ENCODE peak calls at places on chromosome 4, in eight cellular contexts. One of them, this sample, is unnamed.

GRCh38 chr4:147543039-147543438 is 62.1 kb downstream of the EDNRA start:
- DNase-seq in stomach: no peak
- DNase-seq in sigmoid colon: no peak
- DNase-seq in spleen: no peak
- DNase-seq in HCT116: no peak
- DNase-seq in breast epithelium: no peak
- DNase-seq in suprapubic skin: no peak
- DNase-seq in transverse colon: no peak
- DNase-seq in this sample: no peak

GRCh38 chr4:115275615-115276014 is 162.2 kb upstream of the NDST4 start:
- DNase-seq in stomach: no peak
- DNase-seq in sigmoid colon: no peak
- DNase-seq in spleen: no peak
- DNase-seq in HCT116: no peak
- DNase-seq in breast epithelium: no peak
- DNase-seq in suprapubic skin: no peak
- DNase-seq in transverse colon: no peak
- DNase-seq in this sample: no peak

GRCh38 chr4:839675-840443 is 13.9 kb upstream of the CPLX1 start:
- DNase-seq in stomach: no peak
- DNase-seq in sigmoid colon: no peak
- DNase-seq in spleen: no peak
- DNase-seq in HCT116: no peak
- DNase-seq in breast epithelium: no peak
- DNase-seq in suprapubic skin: no peak
- DNase-seq in transverse colon: no peak
- DNase-seq in this sample: no peak

GRCh38 chr4:77226939-77227705 is 70.1 kb downstream of the CCNG2 start:
- DNase-seq in stomach: no peak
- DNase-seq in sigmoid colon: no peak
- DNase-seq in spleen: no peak
- DNase-seq in HCT116: peak; percentile 6
- DNase-seq in breast epithelium: no peak
- DNase-seq in suprapubic skin: no peak
- DNase-seq in transverse colon: no peak
- DNase-seq in this sample: no peak

GRCh38 chr4:123398151-123398802 is 1.7 kb downstream of the SPRY1 start:
- DNase-seq in stomach: peak; percentile 82
- DNase-seq in sigmoid colon: peak; percentile 85
- DNase-seq in spleen: peak; percentile 93
- DNase-seq in HCT116: peak; percentile 22
- DNase-seq in breast epithelium: peak; percentile 68
- DNase-seq in suprapubic skin: peak; percentile 80
- DNase-seq in transverse colon: peak; percentile 83
- DNase-seq in this sample: peak; percentile 47

GRCh38 chr4:106384878-106385277 is 16.3 kb upstream of the GIMD1 start:
- DNase-seq in stomach: no peak
- DNase-seq in sigmoid colon: no peak
- DNase-seq in spleen: no peak
- DNase-seq in HCT116: no peak
- DNase-seq in breast epithelium: no peak
- DNase-seq in suprapubic skin: no peak
- DNase-seq in transverse colon: no peak
- DNase-seq in this sample: no peak

GRCh38 chr4:39635023-39635422 is 3.6 kb downstream of the SMIM14 start:
- DNase-seq in stomach: peak; percentile 79
- DNase-seq in sigmoid colon: no peak
- DNase-seq in spleen: no peak
- DNase-seq in HCT116: no peak
- DNase-seq in breast epithelium: no peak
- DNase-seq in suprapubic skin: no peak
- DNase-seq in transverse colon: peak; percentile 52
- DNase-seq in this sample: no peak

GRCh38 chr4:82372502-82372873 is 1.3 kb downstream of the HNRNPD start:
- DNase-seq in stomach: peak; percentile 43
- DNase-seq in sigmoid colon: peak; percentile 68
- DNase-seq in spleen: peak; percentile 79
- DNase-seq in HCT116: no peak
- DNase-seq in breast epithelium: no peak
- DNase-seq in suprapubic skin: no peak
- DNase-seq in transverse colon: peak; percentile 55
- DNase-seq in this sample: peak; percentile 19

GRCh38 chr4:64158648-64159326 is 250.5 kb downstream of the TECRL start:
- DNase-seq in stomach: peak; percentile 56
- DNase-seq in sigmoid colon: no peak
- DNase-seq in spleen: no peak
- DNase-seq in HCT116: peak; percentile 12
- DNase-seq in breast epithelium: no peak
- DNase-seq in suprapubic skin: no peak
- DNase-seq in transverse colon: peak; percentile 29
- DNase-seq in this sample: no peak

GRCh38 chr4:136741468-136741867 is 790.8 kb downstream of the PCDH18 start:
- DNase-seq in stomach: no peak
- DNase-seq in sigmoid colon: no peak
- DNase-seq in spleen: no peak
- DNase-seq in HCT116: no peak
- DNase-seq in breast epithelium: no peak
- DNase-seq in suprapubic skin: no peak
- DNase-seq in transverse colon: no peak
- DNase-seq in this sample: no peak

GRCh38 chr4:82981116-82981515 is 29.5 kb downstream of the LIN54 start:
- DNase-seq in stomach: no peak
- DNase-seq in sigmoid colon: no peak
- DNase-seq in spleen: no peak
- DNase-seq in HCT116: no peak
- DNase-seq in breast epithelium: no peak
- DNase-seq in suprapubic skin: no peak
- DNase-seq in transverse colon: no peak
- DNase-seq in this sample: no peak

GRCh38 chr4:3851211-3851610 is 85.0 kb downstream of the ADRA2C start:
- DNase-seq in stomach: no peak
- DNase-seq in sigmoid colon: no peak
- DNase-seq in spleen: no peak
- DNase-seq in HCT116: no peak
- DNase-seq in breast epithelium: no peak
- DNase-seq in suprapubic skin: no peak
- DNase-seq in transverse colon: no peak
- DNase-seq in this sample: no peak

GRCh38 chr4:8343051-8343966 is 73.8 kb downstream of the HTRA3 start:
- DNase-seq in stomach: peak; percentile 26
- DNase-seq in sigmoid colon: peak; percentile 87
- DNase-seq in spleen: no peak
- DNase-seq in HCT116: no peak
- DNase-seq in breast epithelium: no peak
- DNase-seq in suprapubic skin: peak; percentile 59
- DNase-seq in transverse colon: peak; percentile 15
- DNase-seq in this sample: no peak

GRCh38 chr4:13529130-13529919 is 15.0 kb downstream of the NKX3-2 start:
- DNase-seq in stomach: no peak
- DNase-seq in sigmoid colon: peak; percentile 48
- DNase-seq in spleen: no peak
- DNase-seq in HCT116: no peak
- DNase-seq in breast epithelium: no peak
- DNase-seq in suprapubic skin: no peak
- DNase-seq in transverse colon: no peak
- DNase-seq in this sample: no peak

GRCh38 chr4:57195622-57196021 is 85.4 kb upstream of the IGFBP7 start:
- DNase-seq in stomach: no peak
- DNase-seq in sigmoid colon: no peak
- DNase-seq in spleen: no peak
- DNase-seq in HCT116: no peak
- DNase-seq in breast epithelium: no peak
- DNase-seq in suprapubic skin: no peak
- DNase-seq in transverse colon: no peak
- DNase-seq in this sample: no peak

GRCh38 chr4:121696641-121697461 is at the start of gene ANXA5:
- DNase-seq in stomach: peak; percentile 90
- DNase-seq in sigmoid colon: peak; percentile 96
- DNase-seq in spleen: peak; percentile 96
- DNase-seq in HCT116: peak; percentile 59
- DNase-seq in breast epithelium: peak; percentile 84
- DNase-seq in suprapubic skin: peak; percentile 94
- DNase-seq in transverse colon: peak; percentile 91
- DNase-seq in this sample: peak; percentile 67
- TF ChIP-seq POLR2A in stomach: no peak
- TF ChIP-seq POLR2A in sigmoid colon: peak; percentile 75
- TF ChIP-seq POLR2A in spleen: no peak
- TF ChIP-seq POLR2A in HCT116: peak; percentile 87
- TF ChIP-seq POLR2A in breast epithelium: no peak
- TF ChIP-seq POLR2A in suprapubic skin: peak; percentile 81
- TF ChIP-seq POLR2A in transverse colon: peak; percentile 79
- TF ChIP-seq POLR2A in this sample: peak; percentile 87

DNA sequence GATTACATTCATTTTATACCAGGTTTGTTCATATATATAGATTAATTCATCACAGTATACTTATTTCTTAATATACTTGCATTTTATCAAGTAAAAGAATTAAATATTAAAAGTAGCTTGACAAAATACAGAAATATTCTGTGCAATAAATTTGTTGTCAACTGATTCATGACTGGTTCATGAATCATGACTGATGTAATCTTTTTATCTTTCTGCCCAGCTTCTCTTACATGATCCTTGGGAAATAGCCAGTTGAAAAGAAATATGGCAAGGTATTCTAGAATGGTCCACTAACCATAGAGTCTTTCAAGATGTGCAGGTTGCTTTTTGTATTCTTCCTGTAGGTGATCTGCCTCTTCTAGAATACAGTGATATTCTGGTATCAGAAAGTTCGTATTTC is 4.2 kb upstream of the CCNA2 start:
- DNase-seq in stomach: no peak
- DNase-seq in sigmoid colon: no peak
- DNase-seq in spleen: no peak
- DNase-seq in HCT116: no peak
- DNase-seq in breast epithelium: no peak
- DNase-seq in suprapubic skin: no peak
- DNase-seq in transverse colon: no peak
- DNase-seq in this sample: no peak
- TF ChIP-seq POLR2AphosphoS5 in stomach: no peak
- TF ChIP-seq POLR2AphosphoS5 in sigmoid colon: no peak
- TF ChIP-seq POLR2AphosphoS5 in spleen: no peak
- TF ChIP-seq POLR2AphosphoS5 in HCT116: no peak
- TF ChIP-seq POLR2AphosphoS5 in breast epithelium: no peak
- TF ChIP-seq POLR2AphosphoS5 in suprapubic skin: no peak
- TF ChIP-seq POLR2AphosphoS5 in transverse colon: no peak
- TF ChIP-seq POLR2AphosphoS5 in this sample: no peak

GRCh38 chr4:185221491-185221890 is 12.1 kb downstream of the SNX25 start:
- DNase-seq in stomach: no peak
- DNase-seq in sigmoid colon: no peak
- DNase-seq in spleen: no peak
- DNase-seq in HCT116: no peak
- DNase-seq in breast epithelium: no peak
- DNase-seq in suprapubic skin: no peak
- DNase-seq in transverse colon: no peak
- DNase-seq in this sample: no peak

GRCh38 chr4:185215261-185215660 is 5.9 kb downstream of the SNX25 start:
- DNase-seq in stomach: no peak
- DNase-seq in sigmoid colon: no peak
- DNase-seq in spleen: no peak
- DNase-seq in HCT116: no peak
- DNase-seq in breast epithelium: no peak
- DNase-seq in suprapubic skin: no peak
- DNase-seq in transverse colon: no peak
- DNase-seq in this sample: no peak

GRCh38 chr4:185217390-185217985 is 8.1 kb downstream of the SNX25 start:
- DNase-seq in stomach: no peak
- DNase-seq in sigmoid colon: no peak
- DNase-seq in spleen: no peak
- DNase-seq in HCT116: no peak
- DNase-seq in breast epithelium: no peak
- DNase-seq in suprapubic skin: no peak
- DNase-seq in transverse colon: no peak
- DNase-seq in this sample: no peak

GRCh38 chr4:185219551-185220344 is 10.3 kb downstream of the SNX25 start:
- DNase-seq in stomach: no peak
- DNase-seq in sigmoid colon: peak; percentile 93
- DNase-seq in spleen: no peak
- DNase-seq in HCT116: no peak
- DNase-seq in breast epithelium: no peak
- DNase-seq in suprapubic skin: no peak
- DNase-seq in transverse colon: peak; percentile 70
- DNase-seq in this sample: no peak

DNA sequence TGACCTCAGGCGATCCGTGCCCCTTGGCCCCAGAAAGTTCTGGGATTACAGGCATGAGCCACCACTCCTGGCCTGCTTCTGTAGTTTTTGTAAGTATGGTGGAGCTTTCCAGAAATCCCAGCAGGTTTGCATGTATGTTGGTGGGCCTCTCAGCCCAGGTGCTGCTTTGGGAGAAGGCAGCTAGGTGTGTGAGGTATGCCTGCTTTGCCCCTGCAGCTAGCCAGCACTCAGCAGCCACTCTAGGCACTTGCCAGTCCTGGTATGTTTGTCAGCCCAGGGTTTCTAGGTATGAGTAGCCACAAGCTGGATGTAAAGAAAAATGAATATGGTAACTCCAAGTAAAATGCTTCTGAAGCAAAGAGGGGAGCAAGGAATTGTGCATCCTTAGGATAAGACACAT is 8.9 kb downstream of the SNX25 start:
- DNase-seq in stomach: no peak
- DNase-seq in sigmoid colon: no peak
- DNase-seq in spleen: no peak
- DNase-seq in HCT116: no peak
- DNase-seq in breast epithelium: no peak
- DNase-seq in suprapubic skin: no peak
- DNase-seq in transverse colon: no peak
- DNase-seq in this sample: no peak
- TF ChIP-seq POLR2A in stomach: no peak
- TF ChIP-seq POLR2A in sigmoid colon: no peak
- TF ChIP-seq POLR2A in spleen: no peak
- TF ChIP-seq POLR2A in HCT116: no peak
- TF ChIP-seq POLR2A in breast epithelium: no peak
- TF ChIP-seq POLR2A in suprapubic skin: no peak
- TF ChIP-seq POLR2A in transverse colon: no peak
- TF ChIP-seq POLR2A in this sample: no peak

DNA sequence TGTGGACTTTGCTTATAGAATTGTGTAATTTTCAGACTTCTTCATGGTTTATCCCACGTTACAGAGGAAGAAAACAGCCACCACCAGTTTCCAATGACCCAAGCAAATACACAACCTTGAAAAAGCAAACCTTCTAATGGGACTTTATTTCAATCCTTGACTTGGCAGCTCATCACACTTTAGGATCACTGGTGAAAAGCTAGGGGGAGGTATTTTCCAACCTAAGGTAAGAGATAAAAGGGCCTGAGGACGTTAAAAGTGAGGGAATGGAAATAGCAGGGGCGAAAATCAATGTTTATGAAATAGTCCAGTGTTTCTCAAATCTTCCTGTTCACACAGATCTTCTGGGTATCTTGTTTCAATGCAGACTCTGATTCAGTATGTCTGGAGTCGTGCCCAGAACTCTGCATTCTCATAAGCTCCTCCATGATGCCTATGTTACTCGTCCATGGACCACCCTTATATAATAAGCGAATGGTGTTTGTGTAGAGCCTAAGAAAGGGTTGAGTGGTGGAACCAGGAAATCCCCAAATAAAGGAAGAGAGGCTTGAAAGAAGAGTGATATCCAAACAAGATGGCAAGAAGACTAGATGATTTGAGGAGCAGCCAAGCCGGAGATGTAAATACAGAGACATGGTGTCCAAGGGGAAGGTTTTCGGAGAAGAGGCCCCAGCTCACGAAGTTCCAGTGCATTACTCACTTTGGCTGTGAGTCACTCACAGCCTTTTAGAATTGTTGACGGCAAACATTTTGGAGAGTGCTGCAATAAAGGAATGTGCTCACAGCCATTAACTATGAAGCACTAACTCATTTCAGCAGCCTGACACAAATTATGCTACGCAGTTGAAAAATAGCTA is 215.6 kb upstream of the PPARGC1A start:
- DNase-seq in stomach: no peak
- DNase-seq in sigmoid colon: no peak
- DNase-seq in spleen: no peak
- DNase-seq in HCT116: no peak
- DNase-seq in breast epithelium: no peak
- DNase-seq in suprapubic skin: no peak
- DNase-seq in transverse colon: no peak
- DNase-seq in this sample: no peak
- TF ChIP-seq POLR2AphosphoS5 in stomach: no peak
- TF ChIP-seq POLR2AphosphoS5 in sigmoid colon: no peak
- TF ChIP-seq POLR2AphosphoS5 in spleen: no peak
- TF ChIP-seq POLR2AphosphoS5 in HCT116: no peak
- TF ChIP-seq POLR2AphosphoS5 in breast epithelium: peak; percentile 9
- TF ChIP-seq POLR2AphosphoS5 in suprapubic skin: no peak
- TF ChIP-seq POLR2AphosphoS5 in transverse colon: no peak
- TF ChIP-seq POLR2AphosphoS5 in this sample: no peak

This sample was measured in GM12892.